ENCODE peak calls at places on chromosomes 16 and 17, in seven cellular contexts. Y is GM23248, Z is heart left ventricle, T is stomach, U is vagina, C is tibial nerve, F is Peyer's patch. S is an unnamed sample. For H3K4me1, the result is how much of the 10 kb centered on the place peaks cover.

GRCh38 chr16:54282202-54282922 is 4.2 kb downstream of the IRX3 start:
- DNase-seq in Y (no peak), Z (peak), T (peak), U (no peak), C (no peak), F (no peak), S (peak)

GRCh38 chr17:58487589-58488427 is at the start of gene HSF5:
- DNase-seq in Y (no peak), Z (no peak), T (peak), U (no peak), C (no peak), F (peak), S (no peak)

GRCh38 chr16:86889974-86890373 is 311.6 kb downstream of the FOXL1 start:
- DNase-seq in Y (no peak), Z (no peak), T (no peak), U (no peak), C (no peak), F (no peak), S (no peak)

GRCh38 chr17:51764387-51764971 is 394.0 kb downstream of the CA10 start:
- DNase-seq in Y (peak), Z (peak), T (peak), U (no peak), C (no peak), F (peak), S (peak)

GRCh38 chr17:47694018-47694817 is at the start of gene TBKBP1:
- DNase-seq in Y (peak), Z (peak), T (no peak), U (no peak), C (no peak), F (peak), S (peak)

GRCh38 chr17:17774009-17774881 is 62.5 kb downstream of the SREBF1 start:
- DNase-seq in Y (peak), Z (peak), T (peak), U (no peak), C (no peak), F (no peak), S (peak)

GRCh38 chr17:5508855-5509254 is 22.5 kb downstream of the MIS12 start:
- DNase-seq in Y (peak), Z (no peak), T (no peak), U (no peak), C (no peak), F (no peak), S (no peak)

GRCh38 chr16:49014300-49015188 is 267.1 kb downstream of the CBLN1 start:
- DNase-seq in Y (no peak), Z (no peak), T (no peak), U (peak), C (no peak), F (no peak), S (no peak)

GRCh38 chr16:361872-362701 is 8.3 kb downstream of the MRPL28 start:
- DNase-seq in Y (peak), Z (peak), T (peak), U (no peak), C (no peak), F (peak), S (peak)

GRCh38 chr17:76530826-76531500 is 6.5 kb downstream of the CYGB start:
- DNase-seq in Y (no peak), Z (no peak), T (no peak), U (no peak), C (no peak), F (no peak), S (no peak)

GRCh38 chr16:12206031-12206748 is 229.7 kb downstream of the SNX29 start:
- DNase-seq in Y (no peak), Z (no peak), T (no peak), U (no peak), C (no peak), F (no peak), S (no peak)

GRCh38 chr17:31394544-31394943 is 3.1 kb downstream of the RAB11FIP4 start:
- DNase-seq in Y (peak), Z (peak), T (peak), U (peak), C (no peak), F (no peak), S (peak)

GRCh38 chr16:28317040-28317880 is 24.9 kb downstream of the SBK1 start:
- DNase-seq in Y (peak), Z (peak), T (peak), U (no peak), C (no peak), F (peak), S (peak)

GRCh38 chr17:29838961-29839360 is 91.1 kb downstream of the SSH2 start:
- DNase-seq in Y (peak), Z (peak), T (no peak), U (no peak), C (no peak), F (no peak), S (no peak)

GRCh38 chr16:53291757-53292392 is 142.4 kb upstream of the RBL2 start:
- DNase-seq in Y (peak), Z (no peak), T (no peak), U (no peak), C (no peak), F (no peak), S (no peak)

GRCh38 chr17:30950669-30951399 is 20.0 kb upstream of the RNF135 start:
- DNase-seq in Y (peak), Z (peak), T (peak), U (no peak), C (peak), F (no peak), S (peak)

GRCh38 chr16:82192665-82193064 is 22.6 kb upstream of the MPHOSPH6 start:
- DNase-seq in Y (peak), Z (no peak), T (no peak), U (no peak), C (no peak), F (no peak), S (no peak)

GRCh38 chr17:65279456-65279855 is 142.3 kb downstream of the RGS9 start:
- DNase-seq in Y (no peak), Z (no peak), T (no peak), U (no peak), C (no peak), F (no peak), S (no peak)

GRCh38 chr17:63946440-63947363 is 14.6 kb upstream of the CD79B start:
- DNase-seq in Y (peak), Z (peak), T (peak), U (no peak), C (no peak), F (peak), S (no peak)

GRCh38 chr17:61500287-61500686 is 48.1 kb downstream of the TBX4 start:
- DNase-seq in Y (no peak), Z (no peak), T (no peak), U (no peak), C (no peak), F (no peak), S (no peak)

GRCh38 chr17:13030459-13031305 is 12.9 kb upstream of the ELAC2 start:
- DNase-seq in Y (peak), Z (no peak), T (no peak), U (no peak), C (no peak), F (no peak), S (peak)

GRCh38 chr17:9750488-9750887 is 40.9 kb downstream of the DHRS7C start:
- DNase-seq in Y (no peak), Z (no peak), T (no peak), U (no peak), C (no peak), F (no peak), S (no peak)

GRCh38 chr17:9760336-9760735 is 31.1 kb downstream of the DHRS7C start:
- DNase-seq in Y (no peak), Z (no peak), T (no peak), U (no peak), C (no peak), F (no peak), S (no peak)

DNA sequence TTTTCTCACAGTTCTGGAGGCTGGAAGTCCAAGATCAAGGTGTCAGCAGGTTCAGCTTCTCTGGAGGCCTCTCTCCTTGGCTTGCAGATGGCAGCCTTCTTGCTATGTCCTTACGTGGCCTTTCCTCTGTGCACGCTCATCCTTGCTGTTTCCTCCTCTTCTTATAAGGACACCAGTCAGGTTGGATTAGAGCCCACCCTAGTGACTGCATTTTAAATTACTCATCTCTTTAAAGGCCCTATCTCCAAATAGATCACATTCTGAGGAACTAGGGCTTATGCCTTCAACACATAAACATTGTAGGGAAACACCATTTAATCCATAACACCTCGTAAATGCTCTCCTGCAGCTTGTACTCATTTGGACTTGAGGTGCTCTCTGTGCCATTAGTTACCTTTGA is 36.3 kb downstream of the DHRS7C start:
- DNase-seq in Y (peak), Z (no peak), T (no peak), U (no peak), C (no peak), F (no peak), S (no peak)
- H3K27ac ChIP-seq in Y (no peak), Z (no peak), T (no peak), U (no peak), C (no peak), F (no peak), S (no peak)

DNA sequence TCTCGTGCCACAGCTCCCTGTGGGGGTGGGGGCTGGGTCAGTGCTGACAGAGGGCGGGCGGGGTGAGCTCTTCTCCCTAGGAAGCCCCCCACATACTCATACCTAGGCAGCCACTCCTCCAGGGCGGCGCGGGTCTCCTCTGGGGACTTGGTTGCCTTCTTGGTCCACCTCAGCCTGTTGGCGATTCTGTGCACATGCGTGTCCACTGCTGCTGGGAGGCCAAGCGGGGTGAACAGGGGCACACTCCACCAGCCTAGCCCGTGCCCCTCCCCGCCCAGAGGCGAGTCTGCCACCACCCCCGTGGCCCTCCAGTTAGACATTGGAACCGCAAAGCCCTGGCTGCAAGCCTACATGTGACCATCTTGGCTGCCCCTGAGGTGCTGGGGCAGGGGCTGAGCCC is 7.6 kb downstream of the NTHL1 start:
- DNase-seq in Y (no peak), Z (no peak), T (no peak), U (no peak), C (no peak), F (no peak), S (no peak)
- H3K4me1 ChIP-seq in Y (under half), Z (half or more), T (half or more), U (half or more), C (half or more), F (under half), S (under half)

DNA sequence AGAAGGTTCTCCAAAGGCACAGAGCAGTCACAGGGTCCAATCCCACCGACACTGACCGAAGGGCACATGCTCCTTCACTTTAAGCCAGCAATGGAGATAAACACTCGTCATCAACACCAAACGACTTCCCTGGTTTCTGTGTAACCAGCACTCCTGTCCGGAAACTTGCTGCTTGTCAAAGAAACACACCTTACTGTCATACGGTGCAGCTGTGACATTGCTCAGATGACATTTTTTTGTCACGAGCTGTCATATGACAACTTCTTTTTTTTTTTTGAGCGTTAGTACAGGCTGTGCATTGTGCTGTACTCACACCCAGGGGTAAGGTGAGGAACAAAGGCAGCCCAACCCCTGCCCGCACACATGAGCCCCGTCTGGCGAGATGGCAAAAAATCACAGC is 39.2 kb downstream of the TLE7 start:
- DNase-seq in Y (no peak), Z (no peak), T (no peak), U (no peak), C (no peak), F (no peak), S (no peak)
- H3K27ac ChIP-seq in Y (no peak), Z (no peak), T (no peak), U (no peak), C (no peak), F (no peak), S (no peak)

GRCh38 chr16:88955906-88956305 is 21.1 kb downstream of the CBFA2T3 start:
- DNase-seq in Y (no peak), Z (no peak), T (no peak), U (no peak), C (no peak), F (no peak), S (no peak)
- H3K4me1 ChIP-seq in Y (under half), Z (under half), T (under half), U (under half), C (under half), F (under half), S (under half)

GRCh38 chr16:69830534-69831211 is 68.5 kb downstream of the WWP2 start:
- DNase-seq in Y (no peak), Z (no peak), T (peak), U (no peak), C (no peak), F (no peak), S (no peak)

GRCh38 chr16:69833357-69833781 is 71.2 kb downstream of the WWP2 start:
- DNase-seq in Y (peak), Z (no peak), T (no peak), U (no peak), C (no peak), F (no peak), S (no peak)

GRCh38 chr16:69830146-69830533 is 68.0 kb downstream of the WWP2 start:
- DNase-seq in Y (no peak), Z (no peak), T (no peak), U (no peak), C (no peak), F (no peak), S (no peak)

GRCh38 chr16:69829338-69829737 is 67.2 kb downstream of the WWP2 start:
- DNase-seq in Y (no peak), Z (no peak), T (no peak), U (no peak), C (no peak), F (no peak), S (no peak)

DNA sequence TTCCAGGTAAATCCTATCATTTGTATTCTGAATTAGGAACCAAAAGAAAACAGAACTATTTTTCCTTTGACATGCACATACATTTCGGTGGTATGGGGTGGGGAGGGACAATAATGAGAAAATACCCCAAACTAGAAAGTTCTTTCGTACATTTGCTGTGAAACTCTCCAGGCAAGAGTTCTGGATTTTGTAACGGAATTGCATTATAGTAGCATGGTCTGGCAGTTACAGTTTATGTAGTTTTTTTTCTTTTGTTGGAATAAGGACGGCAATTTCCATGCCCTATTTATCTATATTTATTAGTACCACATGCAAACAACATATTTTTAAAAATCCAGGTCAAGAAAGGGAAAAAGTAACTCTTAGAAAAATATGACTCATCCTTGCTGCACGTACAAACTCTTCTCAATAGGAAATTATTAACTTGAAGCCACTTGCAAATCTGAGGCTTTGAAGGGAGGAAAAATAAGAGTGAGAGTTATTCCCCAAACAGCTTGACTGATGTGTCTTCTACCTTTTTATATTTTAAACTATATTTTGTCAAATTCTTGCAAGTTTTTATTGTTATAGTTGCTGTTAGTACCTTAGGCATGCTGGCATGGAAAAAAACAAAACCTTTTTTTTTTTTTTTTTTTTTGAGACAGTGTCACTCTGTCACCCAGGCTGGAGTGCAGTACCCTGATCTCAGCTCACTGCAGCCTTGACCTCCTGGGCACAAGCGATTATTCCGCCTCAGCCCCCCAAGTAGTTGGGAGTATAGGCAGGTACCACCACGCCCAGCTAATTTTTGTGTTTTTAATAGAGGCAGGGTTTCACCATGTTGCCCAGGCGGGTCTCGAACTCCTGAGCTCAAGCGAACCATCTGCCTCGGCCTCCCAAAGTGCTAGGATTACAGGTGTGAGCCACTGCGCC is 69.3 kb downstream of the WWP2 start:
- DNase-seq in Y (peak), Z (no peak), T (no peak), U (no peak), C (no peak), F (no peak), S (no peak)
- H3K27ac ChIP-seq in Y (no peak), Z (peak), T (no peak), U (peak), C (no peak), F (peak), S (peak)

S was measured in pancreas.